ENCODE peak calls at places on chromosomes 12 and 14, in four cellular contexts. E is HCT116, Z is iPS DF 6.9, J is colonic mucosa. R is an unnamed sample. For H3K4me1, the result is how much of the 10 kb centered on the place peaks cover.

GRCh38 chr12:51442324-51442723 is 17.7 kb downstream of the SLC4A8 start:
- DNase-seq in Z (no peak), J (no peak), E (no peak), R (no peak)

GRCh38 chr12:105852958-105853357 is 285.8 kb downstream of the NUAK1 start:
- DNase-seq in J (no peak), Z (no peak), E (no peak), R (no peak)

GRCh38 chr12:120733574-120733973 is 7.9 kb downstream of the ACADS start:
- DNase-seq in Z (no peak), J (no peak), E (no peak), R (no peak)

GRCh38 chr12:25744334-25744733 is 191.3 kb upstream of the LMNTD1 start:
- DNase-seq in J (no peak), E (no peak), Z (no peak), R (no peak)

GRCh38 chr14:105974902-105975301 is 448.5 kb downstream of the TMEM121 start:
- DNase-seq in E (peak), J (no peak), Z (no peak), R (peak)

GRCh38 chr12:106080111-106080732 is 58.5 kb downstream of the NUAK1 start:
- DNase-seq in J (no peak), E (no peak), Z (no peak), R (no peak)

GRCh38 chr12:22164101-22164500 is 118.1 kb downstream of the CMAS start:
- DNase-seq in E (no peak), Z (no peak), J (no peak), R (no peak)

GRCh38 chr12:124191024-124191359 is 103.9 kb upstream of the RFLNA start:
- DNase-seq in E (peak), J (no peak), Z (no peak), R (peak)

GRCh38 chr12:132224484-132224883 is 80.2 kb downstream of the NOC4L start:
- DNase-seq in J (no peak), Z (no peak), E (no peak), R (no peak)

GRCh38 chr14:64541261-64541970 is 875 bp downstream of the HSPA2 start:
- DNase-seq in J (no peak), Z (no peak), E (no peak), R (no peak)
- H3K4me3 ChIP-seq in J (peak), Z (no peak), E (no peak), R (no peak)

GRCh38 chr12:88185279-88185678 is 43.2 kb downstream of the TMTC3 start:
- DNase-seq in E (no peak), J (no peak), Z (no peak), R (no peak)
- H3K4me1 ChIP-seq in E (under half), J (under half), Z (under half), R (under half)

DNA sequence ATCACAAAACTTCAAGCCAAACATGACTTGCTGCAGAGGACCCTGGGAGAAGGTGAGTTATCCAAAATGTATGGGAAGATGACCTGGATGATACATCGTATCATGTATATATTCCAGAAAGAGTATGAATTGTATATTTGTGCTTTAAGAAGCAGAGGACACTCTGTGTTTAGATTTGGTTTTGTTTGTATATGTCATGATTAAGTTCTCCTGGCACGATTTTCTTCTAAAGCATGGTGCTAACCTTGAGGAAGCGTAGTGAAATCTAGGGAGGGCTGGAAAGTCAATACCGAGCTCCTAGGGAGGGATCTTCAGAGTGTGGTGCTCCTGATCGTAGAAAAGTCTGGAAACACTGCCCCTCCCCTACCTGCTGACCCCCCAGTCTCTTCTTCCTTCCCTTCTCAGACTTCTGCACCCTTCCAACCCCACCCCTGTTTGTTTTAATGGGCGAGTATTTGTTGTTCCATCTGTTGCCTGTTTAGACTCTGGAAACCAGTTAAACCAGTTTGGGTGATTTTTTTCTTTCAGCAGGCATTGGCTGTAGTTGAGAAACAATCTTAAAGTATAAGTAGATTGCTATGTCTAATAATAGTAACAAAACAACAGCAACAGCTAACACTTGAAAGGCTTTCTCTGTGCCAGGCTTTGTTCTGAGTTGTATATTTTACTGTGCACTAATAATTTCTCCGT is 141.6 kb downstream of the KICS2 start:
- DNase-seq in E (peak), J (peak), Z (peak), R (no peak)
- H3K4me3 ChIP-seq in E (peak), J (no peak), Z (no peak), R (no peak)

GRCh38 chr14:84250863-84251262 is 1279.1 kb upstream of the FLRT2 start:
- DNase-seq in E (no peak), J (no peak), Z (no peak), R (no peak)

GRCh38 chr14:84252706-84253105 is 1277.2 kb upstream of the FLRT2 start:
- DNase-seq in E (no peak), J (no peak), Z (no peak), R (no peak)

GRCh38 chr14:84254205-84254788 is 1275.6 kb upstream of the FLRT2 start:
- DNase-seq in Z (peak), J (no peak), E (no peak), R (peak)
- H3K4me1 ChIP-seq in Z (under half), J (under half), E (under half), R (under half)

DNA sequence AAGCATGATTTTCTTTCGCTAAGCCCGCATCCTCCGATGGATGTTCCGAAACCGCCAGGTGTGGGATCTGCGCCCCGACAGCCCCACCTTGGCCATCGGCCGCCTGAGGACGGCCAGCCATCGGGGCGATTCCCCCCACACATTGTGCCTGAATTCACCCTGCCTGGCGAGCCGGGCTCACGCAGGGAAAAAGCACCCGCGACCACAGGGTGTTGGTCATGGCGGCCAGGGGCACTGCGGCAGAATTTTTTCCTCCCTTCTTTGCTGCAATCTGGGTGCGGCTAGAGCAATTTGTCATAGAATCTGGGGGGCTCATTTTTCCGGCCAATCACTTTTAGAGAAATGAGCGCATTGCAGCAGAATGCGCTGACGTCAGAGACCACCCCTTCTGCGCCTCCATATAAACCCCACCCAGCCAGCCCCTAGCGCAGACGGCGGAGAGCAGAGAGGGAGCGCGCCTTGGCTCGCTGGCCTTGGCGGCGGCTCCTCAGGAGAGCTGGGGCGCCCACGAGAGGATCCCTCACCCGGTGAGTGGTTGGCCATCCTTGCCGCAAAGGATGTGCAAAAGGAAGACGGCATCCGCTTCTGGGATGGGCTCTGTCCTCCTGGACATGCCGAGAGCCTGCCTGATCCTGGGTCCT is at the start of gene MEG3:
- DNase-seq in J (no peak), Z (no peak), E (no peak), R (no peak)
- H3K4me3 ChIP-seq in J (no peak), Z (no peak), E (no peak), R (no peak)

GRCh38 chr12:54411398-54412241 is 7.4 kb downstream of the ITGA5 start:
- DNase-seq in Z (no peak), J (no peak), E (no peak), R (no peak)

GRCh38 chr12:54412348-54412747 is 6.7 kb downstream of the ITGA5 start:
- DNase-seq in E (no peak), Z (no peak), J (no peak), R (no peak)

GRCh38 chr12:54412786-54413185 is 6.3 kb downstream of the ITGA5 start:
- DNase-seq in J (no peak), E (no peak), Z (no peak), R (no peak)

GRCh38 chr12:54407183-54407905 is 11.7 kb downstream of the ITGA5 start:
- DNase-seq in E (no peak), J (no peak), Z (no peak), R (no peak)

GRCh38 chr12:54409267-54409666 is 9.8 kb downstream of the ITGA5 start:
- DNase-seq in E (no peak), J (no peak), Z (no peak), R (no peak)
- H3K4me1 ChIP-seq in E (under half), J (under half), Z (under half), R (under half)

R was measured in HAP-1.